ENCODE peak calls at places on chromosomes 1 and 21, in four cellular contexts. B, E, C and F are unnamed samples. For H3K36me3 and H3F3A, the result is how much of the 10 kb centered on the place peaks cover.

GRCh38 chr1:201640624-201641023 is 101.7 kb downstream of the NAV1 start:
- DNase-seq in B (no peak), E (no peak), C (peak), F (no peak)

GRCh38 chr1:7427066-7427465 is 344.0 kb upstream of the VAMP3 start:
- DNase-seq in B (no peak), E (no peak), C (peak), F (no peak)

GRCh38 chr1:28176492-28177470 is at the start of gene PTAFR:
- DNase-seq in B (no peak), E (no peak), C (no peak), F (no peak)

GRCh38 chr1:221161571-221162041 is 282.4 kb downstream of the HLX start:
- DNase-seq in B (no peak), E (no peak), C (peak), F (no peak)

GRCh38 chr1:7639435-7640131 is 131.5 kb upstream of the VAMP3 start:
- DNase-seq in B (no peak), E (no peak), C (no peak), F (no peak)

GRCh38 chr1:10211805-10212405 is 1.5 kb downstream of the KIF1B start:
- DNase-seq in B (no peak), E (peak), C (no peak), F (no peak)

GRCh38 chr1:228060458-228061190 is 21.9 kb upstream of the ARF1 start:
- DNase-seq in B (peak), E (no peak), C (peak), F (no peak)

GRCh38 chr1:236168716-236169429 is 26.5 kb downstream of the GPR137B start:
- DNase-seq in B (no peak), E (no peak), C (peak), F (peak)

GRCh38 chr21:40719615-40720014 is 127.3 kb downstream of the DSCAM start:
- DNase-seq in B (no peak), E (no peak), C (no peak), F (peak)

GRCh38 chr1:230441630-230442029 is 15.5 kb upstream of the PGBD5 start:
- DNase-seq in B (peak), E (no peak), C (no peak), F (no peak)

GRCh38 chr21:35265170-35265877 is 216.2 kb upstream of the RUNX1 start:
- DNase-seq in B (no peak), E (peak), C (peak), F (no peak)

GRCh38 chr1:228037401-228038386 is 30.9 kb downstream of the WNT3A start:
- DNase-seq in B (peak), E (no peak), C (peak), F (no peak)

GRCh38 chr1:113940365-113941244 is 11.5 kb downstream of the HIPK1 start:
- DNase-seq in B (no peak), E (no peak), C (no peak), F (peak)

GRCh38 chr1:184615301-184615700 is 139.4 kb downstream of the EDEM3 start:
- DNase-seq in B (no peak), E (no peak), C (no peak), F (no peak)

GRCh38 chr1:3283849-3284248 is 170.6 kb upstream of the ARHGEF16 start:
- DNase-seq in B (peak), E (peak), C (peak), F (no peak)

GRCh38 chr1:220775238-220775853 is 11.4 kb upstream of the MTARC1 start:
- DNase-seq in B (peak), E (peak), C (peak), F (peak)

GRCh38 chr1:36529762-36530260 is 47.1 kb upstream of the CSF3R start:
- DNase-seq in B (no peak), E (no peak), C (no peak), F (no peak)

GRCh38 chr1:36530261-36530660 is 47.5 kb upstream of the CSF3R start:
- DNase-seq in B (no peak), E (no peak), C (no peak), F (no peak)

GRCh38 chr1:36530791-36531190 is 48.1 kb upstream of the CSF3R start:
- DNase-seq in B (no peak), E (no peak), C (no peak), F (no peak)

GRCh38 chr1:36532810-36533401 is 50.2 kb upstream of the CSF3R start:
- DNase-seq in B (no peak), E (no peak), C (no peak), F (no peak)

DNA sequence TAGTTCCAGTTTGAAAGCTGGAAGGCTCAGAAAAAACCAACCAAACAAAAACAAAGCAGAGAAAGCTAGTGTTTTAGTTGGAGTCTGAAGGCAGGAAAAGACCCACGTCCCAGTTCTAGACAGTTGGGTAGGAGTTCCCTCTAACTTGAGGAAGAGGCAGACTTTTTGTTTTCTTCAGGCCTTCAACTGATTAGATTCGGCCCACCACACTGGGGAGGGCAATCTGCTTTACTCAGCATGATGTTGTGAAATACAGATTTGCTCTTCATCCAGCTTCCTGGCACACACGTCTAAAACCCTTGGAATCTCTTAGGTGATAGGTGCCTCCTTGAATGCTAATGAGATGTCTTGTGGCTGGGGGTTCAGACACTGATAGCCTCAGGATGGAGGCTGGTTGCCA is 49.1 kb upstream of the CSF3R start:
- DNase-seq in B (no peak), E (no peak), C (no peak), F (no peak)
- H3K36me3 ChIP-seq in B (under half), E (under half), C (under half), F (under half)

DNA sequence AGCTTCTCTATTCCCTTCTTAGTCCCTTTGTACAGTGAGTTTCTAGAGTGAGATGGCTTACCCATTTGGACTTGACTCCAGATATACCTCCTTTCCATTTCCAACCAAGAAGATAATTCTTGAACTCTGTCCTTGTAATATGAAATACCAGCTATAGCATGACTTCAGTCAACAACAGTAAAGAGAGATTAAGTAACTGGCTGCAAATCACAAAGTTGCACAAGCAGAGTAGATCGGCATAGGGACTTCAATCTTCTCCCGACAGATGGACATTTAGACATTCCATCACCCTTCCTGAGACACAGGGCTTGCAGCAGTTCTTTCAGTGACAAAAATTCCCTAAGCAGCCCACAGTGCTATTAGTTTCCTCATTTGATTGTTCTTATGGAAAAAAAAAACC is 44.6 kb downstream of the JAK1 start:
- DNase-seq in B (no peak), E (no peak), C (peak), F (no peak)
- H3K4me3 ChIP-seq in B (no peak), E (no peak), C (peak), F (no peak)

DNA sequence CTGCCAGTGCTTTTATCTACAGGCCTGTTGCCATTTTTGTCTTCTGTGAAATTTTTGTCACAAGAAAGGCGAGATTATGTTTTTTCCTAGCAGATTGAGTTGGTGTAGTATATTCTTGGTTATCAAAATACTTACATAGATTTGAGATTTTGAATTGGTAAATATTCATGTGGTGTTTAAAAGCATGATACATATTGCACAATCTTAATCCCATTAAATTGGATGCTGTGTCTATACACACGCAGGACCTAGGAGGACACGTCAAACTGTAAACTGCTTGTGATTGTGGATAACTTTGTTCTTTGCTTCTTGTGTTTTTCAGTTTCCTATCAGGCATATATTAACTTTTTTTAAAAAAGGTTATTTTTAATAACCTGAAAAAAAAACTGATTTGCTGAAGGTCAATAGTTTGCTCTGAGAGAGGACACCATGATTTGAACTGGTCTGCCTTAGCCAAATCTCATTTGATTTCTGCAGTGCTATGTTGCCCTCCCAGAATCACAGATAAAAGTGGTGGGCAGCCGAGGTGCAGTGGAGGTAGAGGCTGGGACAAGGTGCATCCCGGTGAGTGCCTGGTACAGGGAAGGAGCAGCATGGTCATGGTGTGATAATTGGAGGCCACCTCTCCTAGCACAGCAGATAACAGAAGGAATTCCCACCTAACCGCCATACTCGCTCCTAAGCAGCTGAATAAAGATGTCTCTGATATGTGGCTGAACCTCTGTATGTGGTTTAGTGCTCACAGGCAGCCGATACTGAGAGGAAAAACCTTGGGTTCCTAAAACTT is 76.7 kb downstream of the LRRC8D start:
- DNase-seq in B (no peak), E (no peak), C (no peak), F (no peak)
- H3F3A ChIP-seq in B (under half), E (under half), C (under half), F (under half)

DNA sequence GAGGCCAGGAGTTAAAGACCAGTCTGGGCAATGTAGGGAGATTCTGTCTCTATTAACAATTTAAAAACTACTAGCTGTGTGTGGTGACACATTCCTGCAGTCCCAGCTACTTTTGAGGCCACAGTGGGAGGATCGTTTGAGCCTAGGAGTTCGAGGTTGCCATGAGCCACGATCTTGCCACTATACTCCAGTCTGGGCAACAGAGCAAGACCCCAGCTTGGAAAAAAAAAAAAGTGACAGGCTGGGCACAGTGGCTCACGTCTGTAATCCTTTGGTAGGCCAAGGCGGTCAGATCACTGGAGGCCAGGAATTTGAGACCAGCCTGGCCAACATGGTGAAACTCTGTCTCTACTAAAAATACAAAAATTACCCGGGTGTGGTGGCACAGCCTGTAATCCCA is 26.8 kb downstream of the HP1BP3 start:
- DNase-seq in B (no peak), E (no peak), C (no peak), F (no peak)
- H3K36me3 ChIP-seq in B (under half), E (half or more), C (half or more), F (under half)